ENCODE peak calls at places on chromosome 14, in five cellular contexts. N is mesendoderm, L is body of pancreas, M is HCT116, J is AG04450. W is an unnamed sample.

GRCh38 chr14:105843444-105844046 is 317.2 kb downstream of the TMEM121 start:
- DNase-seq in N (no peak), L (no peak), M (no peak), J (no peak), W (no peak)

GRCh38 chr14:91396959-91397815 is 20.4 kb downstream of the CCDC88C start:
- DNase-seq in N (no peak), L (peak), M (no peak), J (no peak), W (no peak)

GRCh38 chr14:74258705-74259035 is 19.4 kb downstream of the VSX2 start:
- DNase-seq in N (no peak), L (no peak), M (no peak), J (no peak), W (no peak)

GRCh38 chr14:95260537-95261440 is 58.9 kb downstream of the CLMN start:
- DNase-seq in N (no peak), L (peak), M (no peak), J (no peak), W (no peak)

GRCh38 chr14:104107611-104108569 is 22.4 kb downstream of the ASPG start:
- DNase-seq in N (no peak), L (peak), M (no peak), J (no peak), W (peak)

GRCh38 chr14:61364243-61364642 is 42.9 kb downstream of the PRKCH start:
- DNase-seq in N (no peak), L (no peak), M (no peak), J (no peak), W (no peak)

GRCh38 chr14:65074449-65075155 is 27.7 kb downstream of the MAX start:
- DNase-seq in N (no peak), L (no peak), M (no peak), J (no peak), W (no peak)

GRCh38 chr14:58239259-58240210 is 5.1 kb upstream of the PSMA3 start:
- DNase-seq in N (peak), L (peak), M (peak), J (no peak), W (peak)

GRCh38 chr14:34364201-34364600 is 97.8 kb downstream of the SPTSSA start:
- DNase-seq in N (no peak), L (no peak), M (no peak), J (no peak), W (no peak)

GRCh38 chr14:101087614-101088394 is 184.3 kb upstream of the RTL1 start:
- DNase-seq in N (no peak), L (no peak), M (no peak), J (no peak), W (no peak)

GRCh38 chr14:61573321-61573720 is 122.0 kb upstream of the HIF1A start:
- DNase-seq in N (no peak), L (no peak), M (no peak), J (no peak), W (no peak)

GRCh38 chr14:63174760-63175191 is 29.5 kb upstream of the RHOJ start:
- DNase-seq in N (peak), L (peak), M (peak), J (peak), W (no peak)

GRCh38 chr14:46496409-46496808 is 155.2 kb downstream of the RPL10L start:
- DNase-seq in N (no peak), L (no peak), M (no peak), J (no peak), W (no peak)

GRCh38 chr14:94081386-94081820 is 293 bp downstream of the IFI27L1 start:
- DNase-seq in N (no peak), L (no peak), M (no peak), J (no peak), W (no peak)

GRCh38 chr14:21399311-21399870 is 15.6 kb upstream of the SUPT16H start:
- DNase-seq in N (no peak), L (no peak), M (no peak), J (no peak), W (no peak)

GRCh38 chr14:89721330-89721729 is 233.2 kb downstream of the EFCAB11 start:
- DNase-seq in N (no peak), L (no peak), M (no peak), J (no peak), W (no peak)

GRCh38 chr14:75968461-75968860 is 13.3 kb downstream of the TGFB3 start:
- DNase-seq in N (no peak), L (no peak), M (no peak), J (no peak), W (no peak)

GRCh38 chr14:62308927-62309326 is 546.7 kb downstream of the SNAPC1 start:
- DNase-seq in N (no peak), L (peak), M (no peak), J (no peak), W (no peak)

GRCh38 chr14:31283568-31284252 is 76.1 kb upstream of the HECTD1 start:
- DNase-seq in N (no peak), L (no peak), M (no peak), J (no peak), W (no peak)

GRCh38 chr14:36070056-36071043 is 106.2 kb downstream of the PTCSC3 start:
- DNase-seq in N (peak), L (peak), M (peak), J (peak), W (peak)

GRCh38 chr14:40053396-40053795 is 621.2 kb upstream of the FBXO33 start:
- DNase-seq in N (no peak), L (no peak), M (no peak), J (no peak), W (no peak)

GRCh38 chr14:34199585-34199984 is 248.7 kb upstream of the EGLN3 start:
- DNase-seq in N (peak), L (no peak), M (no peak), J (no peak), W (no peak)

GRCh38 chr14:84144166-84144565 is 1385.8 kb upstream of the FLRT2 start:
- DNase-seq in N (peak), L (no peak), M (no peak), J (no peak), W (no peak)

GRCh38 chr14:28406181-28406580 is 360.4 kb upstream of the FOXG1 start:
- DNase-seq in N (no peak), L (no peak), M (no peak), J (no peak), W (no peak)

GRCh38 chr14:62885451-62885850 is 159.8 kb downstream of the KCNH5 start:
- DNase-seq in N (no peak), L (no peak), M (no peak), J (peak), W (no peak)

GRCh38 chr14:105192866-105193731 is 12.0 kb upstream of the NUDT14 start:
- DNase-seq in N (no peak), L (no peak), M (no peak), J (no peak), W (no peak)

GRCh38 chr14:95021588-95021987 is 135.7 kb downstream of the DICER1 start:
- DNase-seq in N (peak), L (no peak), M (no peak), J (no peak), W (no peak)

GRCh38 chr14:78154827-78155226 is 15.3 kb upstream of the NRXN3 start:
- DNase-seq in N (peak), L (no peak), M (no peak), J (no peak), W (no peak)

GRCh38 chr14:78156196-78156595 is 14.0 kb upstream of the NRXN3 start:
- DNase-seq in N (no peak), L (no peak), M (no peak), J (no peak), W (no peak)

GRCh38 chr14:78153069-78153351 is 17.2 kb upstream of the NRXN3 start:
- DNase-seq in N (no peak), L (no peak), M (no peak), J (no peak), W (no peak)

GRCh38 chr14:78162202-78162601 is 8.0 kb upstream of the NRXN3 start:
- DNase-seq in N (peak), L (no peak), M (no peak), J (no peak), W (no peak)

DNA sequence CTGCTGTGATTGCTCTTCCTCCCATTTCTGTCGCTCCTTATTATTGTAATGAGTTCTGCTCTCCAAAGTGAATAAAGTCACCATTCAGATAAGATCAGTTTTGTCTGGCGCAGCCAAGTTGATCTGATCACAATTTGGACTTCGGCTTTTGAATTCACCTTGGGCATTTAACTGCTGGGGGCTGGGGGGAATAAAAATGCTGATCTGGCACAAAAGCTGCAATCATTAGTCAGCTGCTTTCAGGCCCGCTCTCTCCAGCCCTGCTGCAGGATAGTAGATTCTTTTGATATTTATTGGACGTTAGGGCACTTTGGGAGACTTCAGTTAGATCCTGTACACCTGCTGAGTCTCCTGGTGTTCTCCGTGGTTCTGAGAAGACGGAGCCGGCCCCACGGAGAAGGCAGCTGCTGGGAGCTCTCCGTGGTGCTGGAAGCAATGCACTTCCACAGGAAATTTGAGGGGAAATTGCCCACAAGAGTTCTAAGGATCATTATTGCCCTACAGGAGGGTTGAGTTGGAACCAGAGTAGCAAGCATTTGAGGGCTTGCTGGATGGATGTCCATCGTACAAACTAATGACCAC is 12.2 kb upstream of the NRXN3 start:
- DNase-seq in N (peak), L (peak), M (no peak), J (no peak), W (no peak)
- H3K27ac ChIP-seq in N (no peak), L (no peak), M (no peak), J (no peak), W (no peak)

GRCh38 chr14:70905316-70905715 is 1.9 kb upstream of the PCNX1 start:
- DNase-seq in N (no peak), L (peak), M (no peak), J (peak), W (no peak)
- H3K27ac ChIP-seq in N (no peak), L (no peak), M (no peak), J (peak), W (no peak)

GRCh38 chr14:93007225-93007997 is 84.5 kb downstream of the CHGA start:
- DNase-seq in N (no peak), L (no peak), M (no peak), J (no peak), W (no peak)
- H3K27ac ChIP-seq in N (no peak), L (no peak), M (no peak), J (no peak), W (peak)

GRCh38 chr14:54256156-54256555 is 140.7 kb upstream of the CDKN3 start:
- DNase-seq in N (no peak), L (no peak), M (no peak), J (no peak), W (no peak)

GRCh38 chr14:54252072-54252730 is 144.6 kb upstream of the CDKN3 start:
- DNase-seq in N (peak), L (no peak), M (peak), J (peak), W (no peak)

GRCh38 chr14:54253195-54253947 is 143.4 kb upstream of the CDKN3 start:
- DNase-seq in N (peak), L (no peak), M (peak), J (peak), W (no peak)

DNA sequence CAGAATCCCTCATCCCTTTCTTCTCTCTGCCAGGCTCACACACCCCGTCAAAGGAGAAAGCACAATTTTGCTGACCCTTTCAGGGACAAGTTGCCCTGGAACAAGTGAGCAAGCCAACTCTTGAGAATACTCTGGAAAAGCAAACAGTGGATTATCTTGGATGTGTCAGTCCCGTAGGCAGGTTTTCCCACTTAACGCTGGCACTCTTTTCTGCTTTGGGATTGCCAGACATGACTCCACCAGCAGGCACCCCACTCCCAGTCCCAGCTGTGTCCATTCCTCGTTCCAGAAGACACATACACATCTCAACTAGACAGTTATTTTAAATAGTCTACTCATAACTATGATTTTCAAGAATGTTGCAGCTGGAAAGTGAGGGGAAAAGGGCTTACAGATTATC is 145.5 kb upstream of the CDKN3 start:
- DNase-seq in N (no peak), L (peak), M (no peak), J (no peak), W (no peak)
- H3K27ac ChIP-seq in N (no peak), L (no peak), M (peak), J (no peak), W (no peak)

GRCh38 chr14:77000340-77001235 is 27.9 kb downstream of the IRF2BPL start:
- DNase-seq in N (no peak), L (no peak), M (no peak), J (no peak), W (peak)
- H3K27ac ChIP-seq in N (no peak), L (no peak), M (no peak), J (peak), W (no peak)

DNA sequence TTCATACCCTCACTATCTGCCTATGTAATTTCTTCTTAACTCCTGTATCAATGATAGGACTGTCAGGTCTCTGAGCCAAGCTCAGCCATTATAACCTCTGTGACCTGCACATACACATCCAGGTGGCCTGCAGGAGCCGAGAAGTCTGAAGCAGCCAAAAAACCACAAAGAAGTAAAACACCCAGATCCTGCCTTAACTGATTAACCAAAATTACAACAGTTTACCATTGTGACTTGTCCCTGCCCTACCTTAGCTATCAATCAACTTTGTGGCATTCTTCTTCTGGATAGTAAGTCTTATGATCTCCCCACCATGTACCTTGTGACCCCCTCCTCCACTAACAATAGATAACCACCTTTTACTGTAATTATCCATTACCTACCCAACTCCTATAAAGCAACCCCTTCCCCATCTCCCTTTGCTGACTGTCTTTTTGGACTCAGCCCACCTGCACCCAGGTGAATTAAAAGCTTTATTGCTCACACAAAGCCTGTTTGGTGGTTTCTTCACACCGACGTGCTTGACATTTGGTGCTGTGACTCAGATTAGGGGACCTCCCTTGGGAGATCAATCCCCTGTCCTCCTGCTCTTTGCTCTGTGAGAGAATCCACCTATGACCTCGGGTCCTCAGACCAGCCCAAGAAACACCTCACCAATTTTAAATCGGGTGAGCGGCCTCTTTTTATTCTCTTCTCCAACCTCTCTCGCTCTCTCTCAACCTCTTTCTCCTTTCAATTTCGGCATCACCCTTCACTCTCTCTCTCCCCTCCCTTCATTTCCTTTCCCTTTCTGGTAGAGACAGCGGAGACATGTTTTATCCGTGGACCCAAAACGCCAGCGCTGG is 11.5 kb upstream of the LGMN start:
- DNase-seq in N (no peak), L (no peak), M (no peak), J (no peak), W (no peak)
- H3K27ac ChIP-seq in N (no peak), L (no peak), M (peak), J (no peak), W (no peak)

GRCh38 chr14:92926931-92927330 is 4.0 kb downstream of the CHGA start:
- DNase-seq in N (no peak), L (no peak), M (no peak), J (no peak), W (no peak)
- H3K27ac ChIP-seq in N (no peak), L (no peak), M (no peak), J (no peak), W (no peak)